ENCODE peak calls at places on chromosomes 11 and 22, in eight cellular contexts. One of them, this sample, is unnamed. For H3K4me1, the result is how much of the 10 kb centered on the place peaks cover.

GRCh38 chr11:85772700-85773099 is 38.2 kb downstream of the SYTL2 start:
- DNase-seq in thoracic aorta: no peak
- DNase-seq in effector memory CD4-positive, alpha-beta T cell: no peak
- DNase-seq in A673: no peak
- DNase-seq in HCT116: no peak
- DNase-seq in DND-41: no peak
- DNase-seq in CD8-positive, alpha-beta T cell: no peak
- DNase-seq in upper lobe of right lung: no peak
- DNase-seq in this sample: no peak

GRCh38 chr11:5690216-5690615 is 626 bp downstream of the TRIM22 start:
- DNase-seq in effector memory CD4-positive, alpha-beta T cell: no peak
- DNase-seq in thoracic aorta: no peak
- DNase-seq in A673: no peak
- DNase-seq in upper lobe of right lung: no peak
- DNase-seq in HCT116: no peak
- DNase-seq in DND-41: no peak
- DNase-seq in CD8-positive, alpha-beta T cell: no peak
- DNase-seq in this sample: peak

GRCh38 chr11:28822596-28822995 is 714.4 kb downstream of the METTL15 start:
- DNase-seq in thoracic aorta: no peak
- DNase-seq in A673: no peak
- DNase-seq in CD8-positive, alpha-beta T cell: no peak
- DNase-seq in upper lobe of right lung: no peak
- DNase-seq in effector memory CD4-positive, alpha-beta T cell: no peak
- DNase-seq in DND-41: no peak
- DNase-seq in HCT116: no peak
- DNase-seq in this sample: peak

GRCh38 chr11:97614571-97614970 is 1224.8 kb downstream of the JRKL start:
- DNase-seq in A673: no peak
- DNase-seq in thoracic aorta: no peak
- DNase-seq in effector memory CD4-positive, alpha-beta T cell: no peak
- DNase-seq in CD8-positive, alpha-beta T cell: no peak
- DNase-seq in HCT116: no peak
- DNase-seq in DND-41: no peak
- DNase-seq in upper lobe of right lung: no peak
- DNase-seq in this sample: no peak

GRCh38 chr11:72743321-72744221 is 8.6 kb downstream of the ARAP1 start:
- DNase-seq in CD8-positive, alpha-beta T cell: no peak
- DNase-seq in upper lobe of right lung: no peak
- DNase-seq in HCT116: no peak
- DNase-seq in DND-41: no peak
- DNase-seq in thoracic aorta: no peak
- DNase-seq in effector memory CD4-positive, alpha-beta T cell: no peak
- DNase-seq in A673: no peak
- DNase-seq in this sample: no peak

GRCh38 chr11:18775492-18776292 is 15.9 kb downstream of the PTPN5 start:
- DNase-seq in DND-41: peak
- DNase-seq in effector memory CD4-positive, alpha-beta T cell: no peak
- DNase-seq in thoracic aorta: no peak
- DNase-seq in upper lobe of right lung: peak
- DNase-seq in CD8-positive, alpha-beta T cell: peak
- DNase-seq in HCT116: peak
- DNase-seq in A673: peak
- DNase-seq in this sample: peak

GRCh38 chr11:120400564-120401364 is 64.6 kb downstream of the ARHGEF12 start:
- DNase-seq in CD8-positive, alpha-beta T cell: no peak
- DNase-seq in thoracic aorta: no peak
- DNase-seq in upper lobe of right lung: no peak
- DNase-seq in DND-41: no peak
- DNase-seq in A673: peak
- DNase-seq in effector memory CD4-positive, alpha-beta T cell: no peak
- DNase-seq in HCT116: peak
- DNase-seq in this sample: peak

GRCh38 chr11:36436084-36436483 is 74.0 kb downstream of the TRAF6 start:
- DNase-seq in CD8-positive, alpha-beta T cell: no peak
- DNase-seq in A673: no peak
- DNase-seq in thoracic aorta: no peak
- DNase-seq in HCT116: no peak
- DNase-seq in effector memory CD4-positive, alpha-beta T cell: no peak
- DNase-seq in DND-41: no peak
- DNase-seq in upper lobe of right lung: no peak
- DNase-seq in this sample: no peak

GRCh38 chr11:119668685-119669084 is 60.3 kb downstream of the NECTIN1 start:
- DNase-seq in DND-41: no peak
- DNase-seq in HCT116: no peak
- DNase-seq in effector memory CD4-positive, alpha-beta T cell: no peak
- DNase-seq in CD8-positive, alpha-beta T cell: no peak
- DNase-seq in upper lobe of right lung: no peak
- DNase-seq in thoracic aorta: no peak
- DNase-seq in A673: no peak
- DNase-seq in this sample: no peak

GRCh38 chr11:75924966-75925784 is 110.2 kb downstream of the UVRAG start:
- DNase-seq in HCT116: no peak
- DNase-seq in DND-41: no peak
- DNase-seq in upper lobe of right lung: no peak
- DNase-seq in A673: no peak
- DNase-seq in thoracic aorta: no peak
- DNase-seq in CD8-positive, alpha-beta T cell: no peak
- DNase-seq in effector memory CD4-positive, alpha-beta T cell: no peak
- DNase-seq in this sample: peak

GRCh38 chr11:32821517-32821916 is 8.2 kb upstream of the PRRG4 start:
- DNase-seq in HCT116: no peak
- DNase-seq in thoracic aorta: no peak
- DNase-seq in upper lobe of right lung: no peak
- DNase-seq in CD8-positive, alpha-beta T cell: no peak
- DNase-seq in effector memory CD4-positive, alpha-beta T cell: no peak
- DNase-seq in DND-41: no peak
- DNase-seq in A673: peak
- DNase-seq in this sample: peak

GRCh38 chr11:123065634-123066033 is 3.7 kb upstream of the HSPA8 start:
- DNase-seq in DND-41: no peak
- DNase-seq in thoracic aorta: no peak
- DNase-seq in effector memory CD4-positive, alpha-beta T cell: no peak
- DNase-seq in A673: peak
- DNase-seq in HCT116: no peak
- DNase-seq in CD8-positive, alpha-beta T cell: no peak
- DNase-seq in upper lobe of right lung: no peak
- DNase-seq in this sample: no peak

GRCh38 chr11:105923814-105924213 is 98.2 kb downstream of the MSANTD4 start:
- DNase-seq in A673: no peak
- DNase-seq in effector memory CD4-positive, alpha-beta T cell: no peak
- DNase-seq in thoracic aorta: no peak
- DNase-seq in DND-41: no peak
- DNase-seq in CD8-positive, alpha-beta T cell: no peak
- DNase-seq in HCT116: no peak
- DNase-seq in upper lobe of right lung: no peak
- DNase-seq in this sample: peak

GRCh38 chr11:46348566-46348981 is 1.3 kb downstream of the DGKZ start:
- DNase-seq in A673: no peak
- DNase-seq in thoracic aorta: no peak
- DNase-seq in upper lobe of right lung: no peak
- DNase-seq in HCT116: no peak
- DNase-seq in CD8-positive, alpha-beta T cell: no peak
- DNase-seq in DND-41: peak
- DNase-seq in effector memory CD4-positive, alpha-beta T cell: no peak
- DNase-seq in this sample: no peak

GRCh38 chr11:14270690-14271542 is 88.1 kb downstream of the RRAS2 start:
- DNase-seq in DND-41: peak
- DNase-seq in A673: no peak
- DNase-seq in thoracic aorta: no peak
- DNase-seq in upper lobe of right lung: no peak
- DNase-seq in CD8-positive, alpha-beta T cell: no peak
- DNase-seq in HCT116: no peak
- DNase-seq in effector memory CD4-positive, alpha-beta T cell: no peak
- DNase-seq in this sample: no peak

GRCh38 chr11:92180664-92181251 is 43.9 kb upstream of the FAT3 start:
- DNase-seq in thoracic aorta: no peak
- DNase-seq in DND-41: no peak
- DNase-seq in upper lobe of right lung: no peak
- DNase-seq in CD8-positive, alpha-beta T cell: no peak
- DNase-seq in effector memory CD4-positive, alpha-beta T cell: no peak
- DNase-seq in A673: no peak
- DNase-seq in HCT116: no peak
- DNase-seq in this sample: peak

GRCh38 chr11:266676-267439 is 11.3 kb upstream of the NLRP6 start:
- DNase-seq in upper lobe of right lung: no peak
- DNase-seq in CD8-positive, alpha-beta T cell: no peak
- DNase-seq in thoracic aorta: no peak
- DNase-seq in HCT116: no peak
- DNase-seq in DND-41: no peak
- DNase-seq in effector memory CD4-positive, alpha-beta T cell: peak
- DNase-seq in A673: no peak
- DNase-seq in this sample: no peak

GRCh38 chr11:112249871-112250590 is 10.6 kb downstream of the PLET1 start:
- DNase-seq in upper lobe of right lung: no peak
- DNase-seq in DND-41: no peak
- DNase-seq in CD8-positive, alpha-beta T cell: no peak
- DNase-seq in thoracic aorta: no peak
- DNase-seq in effector memory CD4-positive, alpha-beta T cell: no peak
- DNase-seq in A673: peak
- DNase-seq in HCT116: no peak
- DNase-seq in this sample: no peak

GRCh38 chr22:41963453-41964105 is 5.7 kb upstream of the SEPTIN3 start:
- DNase-seq in HCT116: no peak
- DNase-seq in DND-41: no peak
- DNase-seq in CD8-positive, alpha-beta T cell: no peak
- DNase-seq in upper lobe of right lung: peak
- DNase-seq in A673: no peak
- DNase-seq in thoracic aorta: no peak
- DNase-seq in effector memory CD4-positive, alpha-beta T cell: no peak
- DNase-seq in this sample: no peak

GRCh38 chr11:132913295-132913694 is 619.0 kb downstream of the OPCML start:
- DNase-seq in DND-41: no peak
- DNase-seq in thoracic aorta: no peak
- DNase-seq in effector memory CD4-positive, alpha-beta T cell: no peak
- DNase-seq in A673: no peak
- DNase-seq in HCT116: no peak
- DNase-seq in upper lobe of right lung: no peak
- DNase-seq in CD8-positive, alpha-beta T cell: no peak
- DNase-seq in this sample: no peak

GRCh38 chr11:111135101-111135500 is 110.4 kb upstream of the POU2AF2 start:
- DNase-seq in CD8-positive, alpha-beta T cell: no peak
- DNase-seq in HCT116: no peak
- DNase-seq in thoracic aorta: no peak
- DNase-seq in upper lobe of right lung: no peak
- DNase-seq in DND-41: no peak
- DNase-seq in effector memory CD4-positive, alpha-beta T cell: no peak
- DNase-seq in A673: no peak
- DNase-seq in this sample: no peak
- H3K27ac ChIP-seq in CD8-positive, alpha-beta T cell: no peak
- H3K27ac ChIP-seq in HCT116: no peak
- H3K27ac ChIP-seq in thoracic aorta: no peak
- H3K27ac ChIP-seq in upper lobe of right lung: no peak
- H3K27ac ChIP-seq in DND-41: no peak
- H3K27ac ChIP-seq in effector memory CD4-positive, alpha-beta T cell: no peak
- H3K27ac ChIP-seq in A673: no peak
- H3K27ac ChIP-seq in this sample: no peak

GRCh38 chr22:44489026-44489425 is 9.0 kb downstream of the RTL6 start:
- DNase-seq in thoracic aorta: no peak
- DNase-seq in A673: peak
- DNase-seq in HCT116: no peak
- DNase-seq in effector memory CD4-positive, alpha-beta T cell: no peak
- DNase-seq in upper lobe of right lung: no peak
- DNase-seq in DND-41: no peak
- DNase-seq in CD8-positive, alpha-beta T cell: no peak
- DNase-seq in this sample: no peak
- H3K4me1 ChIP-seq in thoracic aorta: under half
- H3K4me1 ChIP-seq in A673: under half
- H3K4me1 ChIP-seq in HCT116: under half
- H3K4me1 ChIP-seq in effector memory CD4-positive, alpha-beta T cell: under half
- H3K4me1 ChIP-seq in upper lobe of right lung: under half
- H3K4me1 ChIP-seq in DND-41: under half
- H3K4me1 ChIP-seq in CD8-positive, alpha-beta T cell: under half
- H3K4me1 ChIP-seq in this sample: under half

GRCh38 chr22:35330258-35330861 is 30.7 kb downstream of the TOM1 start:
- DNase-seq in upper lobe of right lung: peak
- DNase-seq in effector memory CD4-positive, alpha-beta T cell: peak
- DNase-seq in HCT116: no peak
- DNase-seq in thoracic aorta: no peak
- DNase-seq in CD8-positive, alpha-beta T cell: peak
- DNase-seq in DND-41: peak
- DNase-seq in A673: peak
- DNase-seq in this sample: no peak

GRCh38 chr22:35326854-35327562 is 27.3 kb downstream of the TOM1 start:
- DNase-seq in CD8-positive, alpha-beta T cell: no peak
- DNase-seq in upper lobe of right lung: no peak
- DNase-seq in A673: no peak
- DNase-seq in thoracic aorta: no peak
- DNase-seq in HCT116: no peak
- DNase-seq in DND-41: no peak
- DNase-seq in effector memory CD4-positive, alpha-beta T cell: no peak
- DNase-seq in this sample: no peak

GRCh38 chr22:35329114-35329847 is 29.6 kb downstream of the TOM1 start:
- DNase-seq in upper lobe of right lung: no peak
- DNase-seq in thoracic aorta: no peak
- DNase-seq in A673: no peak
- DNase-seq in DND-41: no peak
- DNase-seq in HCT116: no peak
- DNase-seq in effector memory CD4-positive, alpha-beta T cell: no peak
- DNase-seq in CD8-positive, alpha-beta T cell: no peak
- DNase-seq in this sample: no peak

GRCh38 chr22:35327690-35328471 is 28.2 kb downstream of the TOM1 start:
- DNase-seq in thoracic aorta: no peak
- DNase-seq in A673: no peak
- DNase-seq in DND-41: no peak
- DNase-seq in effector memory CD4-positive, alpha-beta T cell: no peak
- DNase-seq in HCT116: no peak
- DNase-seq in upper lobe of right lung: no peak
- DNase-seq in CD8-positive, alpha-beta T cell: no peak
- DNase-seq in this sample: no peak

GRCh38 chr22:35328472-35328885 is 28.8 kb downstream of the TOM1 start:
- DNase-seq in HCT116: no peak
- DNase-seq in DND-41: no peak
- DNase-seq in thoracic aorta: no peak
- DNase-seq in A673: no peak
- DNase-seq in upper lobe of right lung: peak
- DNase-seq in CD8-positive, alpha-beta T cell: no peak
- DNase-seq in effector memory CD4-positive, alpha-beta T cell: no peak
- DNase-seq in this sample: no peak
- H3K27ac ChIP-seq in HCT116: no peak
- H3K27ac ChIP-seq in DND-41: no peak
- H3K27ac ChIP-seq in thoracic aorta: no peak
- H3K27ac ChIP-seq in A673: no peak
- H3K27ac ChIP-seq in upper lobe of right lung: peak
- H3K27ac ChIP-seq in CD8-positive, alpha-beta T cell: no peak
- H3K27ac ChIP-seq in effector memory CD4-positive, alpha-beta T cell: no peak
- H3K27ac ChIP-seq in this sample: no peak

DNA sequence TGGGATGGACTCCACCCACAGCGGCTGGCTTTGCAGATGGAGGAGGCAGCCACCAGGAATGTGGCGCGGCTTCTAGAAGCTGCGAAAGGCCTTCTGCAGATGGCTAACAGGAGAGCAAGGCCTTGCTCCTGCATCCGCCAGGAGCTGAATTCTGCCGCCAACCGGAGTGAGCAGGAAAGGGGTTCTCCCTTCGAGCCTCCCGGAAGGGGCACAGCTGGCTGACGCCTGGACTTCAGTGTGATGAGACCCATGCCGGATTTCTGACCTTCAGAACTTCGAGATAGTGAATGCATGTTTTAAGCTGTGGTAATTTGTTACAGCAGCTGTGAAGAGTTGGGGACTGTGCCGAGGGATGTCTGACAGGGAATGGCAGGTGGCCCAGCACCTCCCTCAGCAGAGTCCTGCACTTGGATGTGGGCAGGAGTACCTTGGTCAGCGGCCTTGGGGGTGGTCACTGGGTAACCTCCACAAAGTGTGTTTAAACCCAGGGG is 7.7 kb downstream of the TBC1D22A start:
- DNase-seq in effector memory CD4-positive, alpha-beta T cell: no peak
- DNase-seq in CD8-positive, alpha-beta T cell: no peak
- DNase-seq in thoracic aorta: no peak
- DNase-seq in upper lobe of right lung: no peak
- DNase-seq in HCT116: no peak
- DNase-seq in DND-41: no peak
- DNase-seq in A673: no peak
- DNase-seq in this sample: no peak
- H3K4me1 ChIP-seq in effector memory CD4-positive, alpha-beta T cell: under half
- H3K4me1 ChIP-seq in CD8-positive, alpha-beta T cell: half or more
- H3K4me1 ChIP-seq in thoracic aorta: under half
- H3K4me1 ChIP-seq in upper lobe of right lung: under half
- H3K4me1 ChIP-seq in HCT116: under half
- H3K4me1 ChIP-seq in DND-41: under half
- H3K4me1 ChIP-seq in A673: under half
- H3K4me1 ChIP-seq in this sample: under half

This sample was measured in mammary epithelial cell.